ENCODE peak calls at places on chromosomes 5 and 9, in five cellular contexts. H, D, B, P and A are unnamed samples.

GRCh38 chr5:120604898-120605297 is 140.8 kb downstream of the PRR16 start:
- DNase-seq in H (no peak), D (peak; percentile 94), B (peak; percentile 60), P (peak; percentile 83), A (no peak)

GRCh38 chr9:110257097-110257955 is 1.0 kb upstream of the TXN start:
- DNase-seq in H (peak; percentile 59), D (peak; percentile 24), B (no peak), P (no peak), A (no peak)

GRCh38 chr9:371349-371748 is 156.7 kb downstream of the DOCK8 start:
- DNase-seq in H (no peak), D (no peak), B (no peak), P (no peak), A (no peak)

GRCh38 chr5:158286827-158287226 is 427.9 kb upstream of the CLINT1 start:
- DNase-seq in H (no peak), D (no peak), B (no peak), P (no peak), A (no peak)

GRCh38 chr5:148791334-148791667 is 35.1 kb upstream of the ADRB2 start:
- DNase-seq in H (no peak), D (peak; percentile 84), B (no peak), P (peak; percentile 65), A (no peak)

GRCh38 chr9:109035684-109036423 is 22.6 kb upstream of the CTNNAL1 start:
- DNase-seq in H (no peak), D (peak; percentile 85), B (peak; percentile 48), P (peak; percentile 81), A (no peak)

GRCh38 chr9:90838761-90839160 is 37.1 kb downstream of the SYK start:
- DNase-seq in H (no peak), D (no peak), B (no peak), P (no peak), A (no peak)

GRCh38 chr5:150256416-150257064 is 33.0 kb downstream of the CAMK2A start:
- DNase-seq in H (peak; percentile 67), D (no peak), B (no peak), P (no peak), A (no peak)

GRCh38 chr5:53038196-53038847 is 49.2 kb downstream of the ITGA2 start:
- DNase-seq in H (no peak), D (no peak), B (no peak), P (no peak), A (no peak)

GRCh38 chr9:73872693-73873092 is 624.4 kb upstream of the RORB start:
- DNase-seq in H (no peak), D (no peak), B (no peak), P (no peak), A (no peak)

GRCh38 chr5:173953528-173954090 is 35.4 kb upstream of the C5orf47 start:
- DNase-seq in H (no peak), D (peak; percentile 87), B (no peak), P (peak; percentile 80), A (no peak)

GRCh38 chr9:132125944-132126720 is 35.7 kb upstream of the NTNG2 start:
- DNase-seq in H (no peak), D (no peak), B (no peak), P (no peak), A (no peak)

GRCh38 chr5:129387944-129388343 is 72.2 kb upstream of the ADAMTS19 start:
- DNase-seq in H (no peak), D (no peak), B (no peak), P (no peak), A (no peak)

GRCh38 chr5:139764250-139764791 is 31.3 kb upstream of the PSD2 start:
- DNase-seq in H (peak; percentile 70), D (no peak), B (no peak), P (no peak), A (no peak)

GRCh38 chr5:173464813-173465212 is 136.6 kb upstream of the STC2 start:
- DNase-seq in H (no peak), D (peak; percentile 44), B (no peak), P (no peak), A (no peak)

GRCh38 chr5:99025298-99026045 is 96.7 kb upstream of the CHD1 start:
- DNase-seq in H (no peak), D (no peak), B (no peak), P (peak; percentile 15), A (no peak)

DNA sequence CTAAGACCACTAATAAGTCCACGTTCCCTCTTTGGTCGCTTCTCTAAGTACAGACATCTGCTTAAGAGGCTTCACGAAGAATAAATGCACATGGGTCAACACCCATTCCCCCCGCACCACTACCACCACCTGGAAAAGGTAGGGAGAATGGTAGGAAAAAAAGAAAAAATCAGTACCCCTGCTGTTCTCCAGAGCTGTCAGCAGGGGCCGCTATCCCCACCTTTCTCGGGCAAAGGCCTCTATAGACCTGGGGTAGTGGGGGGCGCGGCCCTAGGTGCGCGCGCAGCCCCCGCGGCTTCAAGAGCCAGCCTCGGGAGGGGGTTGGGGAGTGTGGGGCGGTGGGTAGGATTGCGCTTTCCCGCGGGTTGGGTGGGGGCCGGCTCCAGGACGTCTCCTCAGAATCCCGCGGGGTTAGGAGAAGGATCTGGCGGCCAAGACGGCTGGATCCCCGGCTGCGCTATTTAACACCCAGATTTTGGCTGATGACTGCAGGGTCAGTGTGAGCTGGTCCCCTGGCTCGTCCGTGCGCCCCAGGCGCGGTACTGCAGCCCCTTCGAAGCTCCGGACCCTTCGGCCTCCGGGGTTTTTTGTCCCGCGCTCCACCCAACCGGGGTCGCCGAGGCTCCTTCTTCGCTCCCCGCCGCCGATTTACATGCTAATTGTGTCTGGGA is 1.6 kb upstream of the SEMA6A start:
- DNase-seq in H (peak; percentile 95), D (peak; percentile 19), B (peak; percentile 59), P (peak; percentile 78), A (peak; percentile 90)
- H2BK120ac ChIP-seq in H (peak overlapping the region; percentile 79), D (no peak overlapping the region), B (peak overlapping the region; percentile 100), P (peak overlapping the region; percentile 96), A (no peak overlapping the region)

GRCh38 chr5:29169851-29170250 is 2023.6 kb upstream of the CDH6 start:
- DNase-seq in H (peak; percentile 26), D (no peak), B (no peak), P (no peak), A (no peak)
- H3K4me3 ChIP-seq in H (no peak overlapping the region), D (no peak overlapping the region), B (no peak overlapping the region), P (no peak overlapping the region), A (no peak overlapping the region)

DNA sequence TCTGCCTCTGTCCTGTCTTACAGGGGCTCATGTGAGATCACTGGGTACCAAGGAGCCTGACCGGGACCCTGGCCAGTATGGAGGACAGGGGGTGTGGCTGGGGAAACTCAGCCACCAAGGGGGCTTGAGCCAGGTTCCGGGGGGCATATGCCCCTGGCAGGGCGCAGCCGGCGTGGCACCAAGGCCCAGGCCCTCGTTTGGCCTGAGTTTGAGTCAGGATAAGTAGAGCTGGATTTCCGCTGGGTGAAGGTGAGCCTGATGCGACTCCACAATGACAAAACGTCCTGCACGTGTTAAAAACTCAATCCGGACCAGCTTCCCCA is 616 bp upstream of the TSPAN17 start:
- DNase-seq in H (no peak), D (no peak), B (no peak), P (no peak), A (no peak)
- H2BK120ac ChIP-seq in H (no peak overlapping the region), D (peak overlapping the region; percentile 56), B (no peak overlapping the region), P (no peak overlapping the region), A (no peak overlapping the region)

GRCh38 chr5:128196791-128197190 is 113.2 kb downstream of the SLC12A2 start:
- DNase-seq in H (no peak), D (peak; percentile 86), B (no peak), P (peak; percentile 26), A (no peak)
- H3K4me3 ChIP-seq in H (no peak overlapping the region), D (no peak overlapping the region), B (no peak overlapping the region), P (no peak overlapping the region), A (no peak overlapping the region)